ENCODE peak calls at places on chromosomes 7 and 10, in five cellular contexts. O is PC-9, T is HCT116, H is fibroblast of lung, C is hepatocyte. X is an unnamed sample. For H3K4me1, the result is how much of the 10 kb centered on the place peaks cover.

GRCh38 chr10:47376522-47377220 is 7.4 kb downstream of the ZNF488 start:
- DNase-seq in O (no peak), T (no peak), H (no peak), C (no peak), X (no peak)

GRCh38 chr7:113085781-113086390 is 741 bp downstream of the GPR85 start:
- DNase-seq in O (no peak), T (no peak), H (peak), C (no peak), X (no peak)

GRCh38 chr7:110375068-110375467 is 715.9 kb upstream of the LRRN3 start:
- DNase-seq in O (no peak), T (no peak), H (no peak), C (no peak), X (no peak)

GRCh38 chr10:124125305-124126116 is 32.1 kb upstream of the CHST15 start:
- DNase-seq in O (peak), T (peak), H (no peak), C (peak), X (peak)

GRCh38 chr10:43222296-43222695 is 44.6 kb downstream of the RASGEF1A start:
- DNase-seq in O (no peak), T (no peak), H (no peak), C (no peak), X (no peak)

GRCh38 chr7:155763721-155764431 is 48.4 kb downstream of the SHH start:
- DNase-seq in O (no peak), T (no peak), H (no peak), C (peak), X (peak)

GRCh38 chr7:4479367-4480039 is 202.6 kb upstream of the FOXK1 start:
- DNase-seq in O (peak), T (peak), H (peak), C (peak), X (peak)

GRCh38 chr7:96236198-96237039 is 85.5 kb downstream of the SLC25A13 start:
- DNase-seq in O (no peak), T (peak), H (peak), C (peak), X (peak)

GRCh38 chr10:124678566-124679240 is 65.5 kb downstream of the FAM53B start:
- DNase-seq in O (no peak), T (no peak), H (no peak), C (no peak), X (no peak)

GRCh38 chr10:1706711-1707110 is 30.6 kb downstream of the ADARB2 start:
- DNase-seq in O (no peak), T (no peak), H (no peak), C (no peak), X (peak)

GRCh38 chr7:17144313-17144712 is 154.1 kb upstream of the AHR start:
- DNase-seq in O (no peak), T (no peak), H (no peak), C (no peak), X (peak)

GRCh38 chr10:71256661-71257030 is 44.3 kb downstream of the UNC5B start:
- DNase-seq in O (no peak), T (no peak), H (no peak), C (no peak), X (no peak)
- H3K4me1 ChIP-seq in O (half or more), T (half or more), H (under half), C (under half), X (under half)

GRCh38 chr10:35635576-35635975 is 6.5 kb downstream of the FZD8 start:
- DNase-seq in O (peak), T (peak), H (peak), C (peak), X (peak)
- TF ChIP-seq CTCF in O (peak), T (peak), H (peak), C (peak), X (peak)

DNA sequence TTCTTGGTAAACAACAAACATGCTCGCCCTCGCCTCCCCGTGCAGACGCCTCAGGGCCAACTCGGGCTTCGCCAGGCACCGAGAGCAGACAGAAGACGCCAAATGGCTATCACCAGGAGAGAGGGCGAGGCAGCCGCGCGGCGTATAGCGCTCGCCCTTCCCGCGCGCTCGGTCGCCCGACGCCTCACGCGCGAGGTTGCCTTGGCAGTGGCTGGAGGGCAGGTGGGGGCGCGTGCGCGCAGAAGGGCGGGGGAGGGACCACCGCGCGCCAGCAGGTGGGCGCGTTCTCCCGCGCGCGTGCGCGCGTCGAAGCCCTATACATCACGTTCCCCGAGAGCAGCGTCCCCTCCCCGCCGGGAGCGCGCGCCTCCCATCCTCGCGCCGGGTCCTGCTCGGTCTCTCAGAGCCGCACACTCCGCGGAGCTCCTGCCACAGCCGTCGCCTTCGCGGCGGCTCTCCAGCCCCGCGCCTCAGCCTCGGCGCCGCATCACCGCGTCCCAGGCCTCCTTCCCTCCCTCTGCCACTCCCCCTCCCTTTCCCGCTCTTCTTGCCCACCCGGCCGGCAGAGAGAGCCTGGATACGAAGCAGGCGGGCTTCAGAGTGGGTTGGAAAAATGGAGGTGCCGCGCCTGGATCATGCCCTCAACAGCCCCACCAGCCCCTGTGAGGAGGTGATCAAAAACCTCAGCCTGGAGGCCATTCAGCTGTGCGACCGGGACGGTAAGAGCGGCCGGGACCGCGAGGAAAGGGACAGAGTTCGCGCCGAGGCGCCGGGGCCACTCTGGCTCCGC is at the start of gene PHYHIPL:
- DNase-seq in O (no peak), T (no peak), H (no peak), C (peak), X (peak)
- TF ChIP-seq EZH2 in O (no peak), T (no peak), H (no peak), C (peak), X (peak)

DNA sequence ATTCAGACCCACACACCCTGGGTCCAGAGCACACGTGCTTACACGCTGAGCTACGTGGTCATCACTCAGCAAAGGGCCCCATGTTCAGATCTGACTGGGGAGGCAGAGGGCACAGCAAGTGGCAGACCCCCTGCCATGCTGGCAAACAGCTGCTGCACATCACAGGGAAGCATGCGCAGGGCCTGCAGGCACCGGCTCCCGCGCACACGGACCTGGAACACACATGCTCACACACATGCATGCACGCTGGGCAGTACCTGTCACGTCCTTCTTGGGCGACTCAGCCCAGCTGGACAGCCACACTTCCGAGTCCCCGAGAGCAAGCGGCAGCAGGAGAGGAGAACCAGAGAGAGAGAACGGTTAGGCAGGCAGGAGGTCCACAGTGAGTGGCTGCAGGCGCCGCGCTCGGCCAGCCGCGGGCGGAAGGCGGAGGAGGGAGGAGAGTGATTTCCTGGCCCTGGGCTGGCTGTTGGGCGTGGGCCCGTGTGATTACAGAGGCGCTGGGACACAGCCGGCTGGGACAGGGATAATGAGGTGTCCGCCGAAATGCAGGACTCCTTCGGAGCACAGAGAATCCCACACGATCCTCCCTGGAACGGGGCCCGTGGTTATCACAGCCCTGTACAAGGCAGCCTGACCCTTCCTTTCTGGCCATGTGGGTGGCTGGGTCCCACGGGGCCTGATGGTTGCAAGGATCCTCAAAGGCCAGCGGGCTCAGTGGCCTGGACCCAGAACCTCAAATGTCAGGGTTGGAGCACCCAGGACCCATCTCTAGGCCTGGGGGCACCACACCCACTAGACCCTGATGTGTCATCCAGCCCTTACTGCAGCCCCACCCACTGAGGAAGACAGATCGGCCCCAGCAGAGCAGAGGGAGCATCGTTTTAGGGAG is 175.1 kb downstream of the NEURL1 start:
- DNase-seq in O (no peak), T (no peak), H (peak), C (no peak), X (no peak)
- H3K4me1 ChIP-seq in O (under half), T (under half), H (under half), C (under half), X (under half)

GRCh38 chr7:51369746-51370145 is 53.1 kb upstream of the COBL start:
- DNase-seq in O (peak), T (no peak), H (peak), C (peak), X (no peak)
- TF ChIP-seq CTCF in O (peak), T (peak), H (peak), C (peak), X (peak)

GRCh38 chr7:71148098-71148497 is 16.2 kb downstream of the GALNT17 start:
- DNase-seq in O (no peak), T (no peak), H (no peak), C (no peak), X (no peak)
- TF ChIP-seq EZH2 in O (no peak), T (no peak), H (no peak), C (no peak), X (no peak)

DNA sequence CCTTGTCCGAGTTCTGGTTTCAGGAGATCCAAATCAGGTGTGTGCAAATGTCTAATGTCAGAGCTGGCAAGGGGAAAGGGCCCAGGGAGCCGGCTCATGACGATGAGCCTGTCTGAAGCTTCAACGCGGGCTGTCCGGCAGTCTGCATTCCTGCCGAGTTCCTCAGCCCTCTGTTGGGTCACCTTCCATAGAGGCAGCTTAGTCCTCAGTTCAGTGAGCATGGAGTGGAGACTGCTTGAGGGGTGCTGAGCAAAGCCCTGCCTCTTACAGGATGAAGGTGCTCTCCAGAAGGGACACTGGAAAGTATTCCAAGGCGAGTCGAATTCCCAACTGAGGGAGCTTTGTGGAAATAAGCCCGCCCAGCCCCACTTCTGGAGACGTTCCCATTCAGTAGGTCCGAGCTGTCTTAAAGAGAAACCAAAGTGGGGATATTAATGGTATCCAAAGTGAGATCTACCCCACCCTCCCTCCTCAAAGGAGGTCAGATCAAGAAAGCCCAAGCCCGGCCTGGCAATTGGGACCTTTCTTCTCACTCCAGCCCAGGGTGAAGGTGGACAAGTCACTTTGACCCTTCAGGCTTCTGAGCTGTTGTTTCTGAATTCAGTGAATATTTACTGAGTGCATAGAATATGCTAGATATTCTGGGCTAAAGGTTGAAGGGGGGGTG is 3.3 kb downstream of the EGFR start:
- DNase-seq in O (peak), T (no peak), H (no peak), C (no peak), X (no peak)
- H3K4me1 ChIP-seq in O (half or more), T (under half), H (under half), C (under half), X (under half)

GRCh38 chr7:102917436-102918353 is 4.9 kb downstream of the LRRC17 start:
- DNase-seq in O (no peak), T (peak), H (no peak), C (no peak), X (no peak)
- TF ChIP-seq CTCF in O (no peak), T (peak), H (no peak), C (no peak), X (peak)

DNA sequence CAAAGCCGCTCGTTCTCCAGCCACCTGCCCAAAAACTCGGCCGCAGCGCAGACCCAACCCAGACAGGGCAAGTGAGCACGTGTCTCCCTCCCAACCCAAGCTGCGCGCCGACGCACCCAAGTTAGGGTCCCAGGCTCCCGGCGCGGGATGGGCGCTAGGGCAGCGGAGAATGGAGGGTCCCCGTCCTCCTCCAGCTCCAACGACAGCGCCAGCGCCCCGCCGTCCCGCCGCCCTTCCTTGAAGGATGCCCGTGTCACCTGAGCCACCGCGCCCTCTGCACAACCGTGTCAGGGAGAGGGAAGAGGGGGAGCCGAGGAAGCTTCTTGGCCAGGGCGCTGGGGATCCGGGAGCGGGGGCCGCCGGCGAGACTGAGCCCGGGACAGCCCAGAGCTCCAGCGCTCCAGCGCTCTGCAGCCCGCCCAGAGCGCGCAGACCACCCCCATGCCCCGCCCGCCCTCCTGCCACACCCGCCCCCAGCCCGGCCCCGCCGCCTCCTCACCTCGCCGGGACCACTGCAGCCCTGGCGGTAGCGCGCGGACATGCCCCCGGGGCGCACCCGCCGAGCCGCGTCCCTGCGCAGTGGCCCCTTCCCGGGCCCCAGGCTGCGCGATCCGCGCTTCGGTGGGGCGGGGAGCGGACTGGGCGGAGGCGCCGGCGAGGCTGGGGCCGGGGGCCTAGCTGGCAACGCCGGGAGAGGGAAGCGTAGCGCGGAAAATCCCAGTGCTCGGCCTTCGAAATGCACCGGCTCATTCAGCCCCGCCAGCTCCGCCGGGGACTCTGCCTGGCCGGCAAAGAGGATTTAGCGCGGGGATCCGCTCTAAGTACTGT is at the start of gene SLC16A12:
- DNase-seq in O (no peak), T (no peak), H (peak), C (peak), X (peak)
- TF ChIP-seq EZH2 in O (no peak), T (no peak), H (peak), C (peak), X (no peak)

DNA sequence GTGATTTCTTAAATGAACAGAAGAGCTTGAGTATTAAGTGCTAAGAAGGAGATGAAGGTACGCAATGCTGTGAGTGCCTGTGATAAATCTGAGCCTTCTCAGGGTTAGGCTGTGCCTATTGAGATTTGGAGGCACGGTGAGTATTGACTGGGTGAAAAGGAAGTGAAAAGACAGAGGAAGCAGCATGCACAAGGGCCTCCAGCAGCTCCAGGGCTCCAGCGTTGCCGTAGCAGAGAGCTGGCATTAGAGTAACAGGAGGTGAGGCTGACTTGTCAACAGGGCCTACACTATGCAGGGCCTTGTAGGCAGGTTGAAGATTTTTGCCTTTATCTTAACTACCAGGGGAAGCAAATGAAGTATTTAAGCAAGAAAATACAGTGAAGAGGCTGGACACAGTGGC is 54.1 kb upstream of the PDCD4 start:
- DNase-seq in O (no peak), T (no peak), H (no peak), C (no peak), X (no peak)
- H3K4me1 ChIP-seq in O (under half), T (under half), H (under half), C (under half), X (under half)